ENCODE peak calls at places on chromosome 1, in eight cellular contexts. One of them, this sample, is unnamed.

GRCh38 chr1:188706742-188707141 is 1770.9 kb downstream of the BRINP3 start:
- DNase-seq in mucosa of descending colon: no peak
- DNase-seq in ovary: no peak
- DNase-seq in astrocyte of the spinal cord: peak
- DNase-seq in AG10803: no peak
- DNase-seq in PC-3: peak
- DNase-seq in uterus: no peak
- DNase-seq in adrenal gland: no peak
- DNase-seq in this sample: peak

GRCh38 chr1:186655877-186656276 is 24.3 kb downstream of the PTGS2 start:
- DNase-seq in ovary: no peak
- DNase-seq in astrocyte of the spinal cord: no peak
- DNase-seq in mucosa of descending colon: no peak
- DNase-seq in AG10803: no peak
- DNase-seq in adrenal gland: no peak
- DNase-seq in PC-3: peak
- DNase-seq in uterus: no peak
- DNase-seq in this sample: no peak

GRCh38 chr1:47194314-47194713 is 4.5 kb upstream of the PDZK1IP1 start:
- DNase-seq in adrenal gland: peak
- DNase-seq in astrocyte of the spinal cord: no peak
- DNase-seq in mucosa of descending colon: no peak
- DNase-seq in AG10803: no peak
- DNase-seq in ovary: no peak
- DNase-seq in PC-3: no peak
- DNase-seq in uterus: no peak
- DNase-seq in this sample: no peak

GRCh38 chr1:41238311-41239094 is 3.6 kb downstream of the SCMH1 start:
- DNase-seq in astrocyte of the spinal cord: peak
- DNase-seq in AG10803: no peak
- DNase-seq in PC-3: peak
- DNase-seq in mucosa of descending colon: no peak
- DNase-seq in adrenal gland: no peak
- DNase-seq in uterus: no peak
- DNase-seq in ovary: no peak
- DNase-seq in this sample: no peak

GRCh38 chr1:241828576-241828975 is 19.4 kb upstream of the EXO1 start:
- DNase-seq in uterus: no peak
- DNase-seq in PC-3: peak
- DNase-seq in mucosa of descending colon: no peak
- DNase-seq in ovary: peak
- DNase-seq in astrocyte of the spinal cord: no peak
- DNase-seq in AG10803: peak
- DNase-seq in adrenal gland: no peak
- DNase-seq in this sample: no peak

GRCh38 chr1:13757693-13758092 is 57.7 kb downstream of the PRDM2 start:
- DNase-seq in uterus: no peak
- DNase-seq in astrocyte of the spinal cord: no peak
- DNase-seq in PC-3: peak
- DNase-seq in ovary: no peak
- DNase-seq in adrenal gland: no peak
- DNase-seq in mucosa of descending colon: no peak
- DNase-seq in AG10803: no peak
- DNase-seq in this sample: no peak

GRCh38 chr1:168606096-168606495 is 29.7 kb downstream of the XCL1 start:
- DNase-seq in ovary: no peak
- DNase-seq in astrocyte of the spinal cord: no peak
- DNase-seq in uterus: no peak
- DNase-seq in PC-3: peak
- DNase-seq in adrenal gland: no peak
- DNase-seq in AG10803: no peak
- DNase-seq in mucosa of descending colon: no peak
- DNase-seq in this sample: no peak

GRCh38 chr1:208332774-208333126 is 88.6 kb upstream of the PLXNA2 start:
- DNase-seq in mucosa of descending colon: no peak
- DNase-seq in PC-3: no peak
- DNase-seq in uterus: no peak
- DNase-seq in adrenal gland: peak
- DNase-seq in ovary: no peak
- DNase-seq in AG10803: no peak
- DNase-seq in astrocyte of the spinal cord: no peak
- DNase-seq in this sample: no peak

GRCh38 chr1:67836769-67837168 is 3.5 kb upstream of the GNG12 start:
- DNase-seq in AG10803: no peak
- DNase-seq in astrocyte of the spinal cord: no peak
- DNase-seq in mucosa of descending colon: no peak
- DNase-seq in adrenal gland: no peak
- DNase-seq in ovary: no peak
- DNase-seq in PC-3: no peak
- DNase-seq in uterus: no peak
- DNase-seq in this sample: no peak

GRCh38 chr1:61123321-61123720 is 41.0 kb downstream of the NFIA start:
- DNase-seq in astrocyte of the spinal cord: no peak
- DNase-seq in mucosa of descending colon: no peak
- DNase-seq in uterus: no peak
- DNase-seq in PC-3: no peak
- DNase-seq in adrenal gland: no peak
- DNase-seq in AG10803: no peak
- DNase-seq in ovary: no peak
- DNase-seq in this sample: no peak

GRCh38 chr1:121516279-121516967 is 331.6 kb downstream of the SRGAP2C start:
- DNase-seq in adrenal gland: peak
- DNase-seq in PC-3: no peak
- DNase-seq in mucosa of descending colon: peak
- DNase-seq in ovary: no peak
- DNase-seq in AG10803: no peak
- DNase-seq in uterus: no peak
- DNase-seq in astrocyte of the spinal cord: no peak
- DNase-seq in this sample: no peak

GRCh38 chr1:151908228-151908691 is 1.1 kb downstream of the THEM4 start:
- DNase-seq in adrenal gland: no peak
- DNase-seq in uterus: no peak
- DNase-seq in astrocyte of the spinal cord: no peak
- DNase-seq in ovary: no peak
- DNase-seq in AG10803: no peak
- DNase-seq in PC-3: peak
- DNase-seq in mucosa of descending colon: no peak
- DNase-seq in this sample: no peak

GRCh38 chr1:11563560-11564069 is 84.7 kb downstream of the DISP3 start:
- DNase-seq in astrocyte of the spinal cord: no peak
- DNase-seq in uterus: no peak
- DNase-seq in AG10803: no peak
- DNase-seq in adrenal gland: no peak
- DNase-seq in ovary: no peak
- DNase-seq in PC-3: no peak
- DNase-seq in mucosa of descending colon: no peak
- DNase-seq in this sample: no peak

GRCh38 chr1:115432061-115432460 is 94.0 kb upstream of the NGF start:
- DNase-seq in mucosa of descending colon: no peak
- DNase-seq in PC-3: peak
- DNase-seq in ovary: no peak
- DNase-seq in astrocyte of the spinal cord: no peak
- DNase-seq in AG10803: peak
- DNase-seq in uterus: no peak
- DNase-seq in adrenal gland: no peak
- DNase-seq in this sample: no peak

GRCh38 chr1:3357526-3358297 is 96.8 kb upstream of the ARHGEF16 start:
- DNase-seq in astrocyte of the spinal cord: no peak
- DNase-seq in mucosa of descending colon: no peak
- DNase-seq in AG10803: no peak
- DNase-seq in PC-3: no peak
- DNase-seq in ovary: no peak
- DNase-seq in adrenal gland: no peak
- DNase-seq in uterus: no peak
- DNase-seq in this sample: no peak

GRCh38 chr1:159222987-159223386 is 18.3 kb downstream of the ACKR1 start:
- DNase-seq in PC-3: peak
- DNase-seq in astrocyte of the spinal cord: no peak
- DNase-seq in adrenal gland: no peak
- DNase-seq in AG10803: no peak
- DNase-seq in mucosa of descending colon: no peak
- DNase-seq in ovary: no peak
- DNase-seq in uterus: no peak
- DNase-seq in this sample: no peak

DNA sequence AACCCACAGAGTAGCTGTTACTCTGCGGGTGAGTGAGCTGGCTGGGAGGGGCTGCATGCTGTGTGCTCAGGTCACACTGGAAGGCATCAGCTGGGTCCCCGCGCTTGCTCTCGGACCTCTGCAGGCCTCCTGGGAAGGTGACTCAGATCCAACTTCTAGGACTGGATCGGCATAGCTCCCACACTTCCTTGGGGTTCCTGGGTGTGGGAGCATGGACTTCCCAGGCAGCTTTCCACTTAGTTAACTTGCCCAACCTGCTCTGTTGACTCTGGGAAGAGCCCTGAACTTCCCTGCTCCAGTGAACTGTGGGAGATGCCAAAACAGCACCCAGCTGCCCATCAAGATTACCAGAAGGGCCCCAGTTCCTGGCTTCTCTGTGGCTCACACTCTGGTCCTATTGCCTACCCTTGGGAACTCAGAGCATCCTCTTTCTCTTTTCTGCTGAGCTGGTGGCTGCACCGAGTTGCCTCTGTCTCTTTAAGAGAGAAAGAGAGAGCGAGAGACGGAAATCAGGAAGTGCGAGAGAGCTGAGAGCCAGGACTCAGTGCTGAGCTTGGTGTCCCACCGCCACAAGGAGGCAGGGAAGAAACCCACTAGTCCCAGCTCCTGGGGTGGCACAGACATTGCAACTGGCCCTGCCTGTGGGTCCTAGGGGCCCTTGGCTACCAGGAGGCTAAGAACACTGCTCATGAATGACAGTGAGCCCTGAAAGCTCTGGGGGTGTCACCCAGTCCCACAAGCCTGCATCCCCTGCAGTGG is at the start of gene IKBKE:
- DNase-seq in AG10803: peak
- DNase-seq in ovary: no peak
- DNase-seq in astrocyte of the spinal cord: peak
- DNase-seq in PC-3: peak
- DNase-seq in adrenal gland: peak
- DNase-seq in mucosa of descending colon: peak
- DNase-seq in uterus: no peak
- DNase-seq in this sample: peak
- TF ChIP-seq CTCF in AG10803: peak
- TF ChIP-seq CTCF in ovary: no peak
- TF ChIP-seq CTCF in astrocyte of the spinal cord: peak
- TF ChIP-seq CTCF in PC-3: peak
- TF ChIP-seq CTCF in adrenal gland: no peak
- TF ChIP-seq CTCF in mucosa of descending colon: no peak
- TF ChIP-seq CTCF in uterus: peak
- TF ChIP-seq CTCF in this sample: peak

GRCh38 chr1:243513726-243514491 is 258.1 kb downstream of the SDCCAG8 start:
- DNase-seq in mucosa of descending colon: no peak
- DNase-seq in uterus: no peak
- DNase-seq in PC-3: peak
- DNase-seq in AG10803: peak
- DNase-seq in ovary: no peak
- DNase-seq in astrocyte of the spinal cord: peak
- DNase-seq in adrenal gland: no peak
- DNase-seq in this sample: no peak
- H3K4me3 ChIP-seq in mucosa of descending colon: no peak
- H3K4me3 ChIP-seq in uterus: no peak
- H3K4me3 ChIP-seq in PC-3: no peak
- H3K4me3 ChIP-seq in AG10803: no peak
- H3K4me3 ChIP-seq in ovary: no peak
- H3K4me3 ChIP-seq in astrocyte of the spinal cord: no peak
- H3K4me3 ChIP-seq in adrenal gland: no peak
- H3K4me3 ChIP-seq in this sample: no peak

DNA sequence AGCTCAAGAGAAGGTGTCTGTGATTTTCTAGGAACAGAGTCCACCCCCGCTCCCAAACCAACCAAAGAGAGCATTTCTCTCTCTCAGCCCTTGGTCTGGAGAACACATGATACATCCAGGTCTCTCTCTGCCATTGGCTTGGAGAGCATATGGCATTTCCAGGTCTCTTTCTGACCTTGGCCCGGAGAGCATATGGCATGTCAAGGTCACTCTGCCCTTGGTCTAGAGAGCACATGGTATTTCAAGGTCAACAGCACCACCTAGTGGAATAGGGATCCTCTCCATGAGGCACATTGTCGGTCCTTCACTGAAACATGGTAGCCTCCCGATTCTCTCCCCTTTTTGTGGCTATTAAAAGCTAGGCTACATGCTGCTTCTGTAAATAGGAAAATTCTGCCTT is 437.7 kb upstream of the OLFM3 start:
- DNase-seq in PC-3: peak
- DNase-seq in adrenal gland: no peak
- DNase-seq in AG10803: no peak
- DNase-seq in mucosa of descending colon: no peak
- DNase-seq in uterus: no peak
- DNase-seq in astrocyte of the spinal cord: no peak
- DNase-seq in ovary: no peak
- DNase-seq in this sample: no peak
- TF ChIP-seq CTCF in PC-3: peak
- TF ChIP-seq CTCF in adrenal gland: no peak
- TF ChIP-seq CTCF in AG10803: peak
- TF ChIP-seq CTCF in mucosa of descending colon: no peak
- TF ChIP-seq CTCF in uterus: no peak
- TF ChIP-seq CTCF in astrocyte of the spinal cord: peak
- TF ChIP-seq CTCF in ovary: no peak
- TF ChIP-seq CTCF in this sample: peak

GRCh38 chr1:213491468-213491867 is 440.4 kb downstream of the RPS6KC1 start:
- DNase-seq in adrenal gland: no peak
- DNase-seq in mucosa of descending colon: no peak
- DNase-seq in PC-3: no peak
- DNase-seq in astrocyte of the spinal cord: no peak
- DNase-seq in uterus: no peak
- DNase-seq in AG10803: no peak
- DNase-seq in ovary: no peak
- DNase-seq in this sample: no peak

GRCh38 chr1:213486488-213486887 is 435.4 kb downstream of the RPS6KC1 start:
- DNase-seq in PC-3: no peak
- DNase-seq in uterus: no peak
- DNase-seq in adrenal gland: no peak
- DNase-seq in ovary: no peak
- DNase-seq in astrocyte of the spinal cord: no peak
- DNase-seq in mucosa of descending colon: no peak
- DNase-seq in AG10803: no peak
- DNase-seq in this sample: no peak

DNA sequence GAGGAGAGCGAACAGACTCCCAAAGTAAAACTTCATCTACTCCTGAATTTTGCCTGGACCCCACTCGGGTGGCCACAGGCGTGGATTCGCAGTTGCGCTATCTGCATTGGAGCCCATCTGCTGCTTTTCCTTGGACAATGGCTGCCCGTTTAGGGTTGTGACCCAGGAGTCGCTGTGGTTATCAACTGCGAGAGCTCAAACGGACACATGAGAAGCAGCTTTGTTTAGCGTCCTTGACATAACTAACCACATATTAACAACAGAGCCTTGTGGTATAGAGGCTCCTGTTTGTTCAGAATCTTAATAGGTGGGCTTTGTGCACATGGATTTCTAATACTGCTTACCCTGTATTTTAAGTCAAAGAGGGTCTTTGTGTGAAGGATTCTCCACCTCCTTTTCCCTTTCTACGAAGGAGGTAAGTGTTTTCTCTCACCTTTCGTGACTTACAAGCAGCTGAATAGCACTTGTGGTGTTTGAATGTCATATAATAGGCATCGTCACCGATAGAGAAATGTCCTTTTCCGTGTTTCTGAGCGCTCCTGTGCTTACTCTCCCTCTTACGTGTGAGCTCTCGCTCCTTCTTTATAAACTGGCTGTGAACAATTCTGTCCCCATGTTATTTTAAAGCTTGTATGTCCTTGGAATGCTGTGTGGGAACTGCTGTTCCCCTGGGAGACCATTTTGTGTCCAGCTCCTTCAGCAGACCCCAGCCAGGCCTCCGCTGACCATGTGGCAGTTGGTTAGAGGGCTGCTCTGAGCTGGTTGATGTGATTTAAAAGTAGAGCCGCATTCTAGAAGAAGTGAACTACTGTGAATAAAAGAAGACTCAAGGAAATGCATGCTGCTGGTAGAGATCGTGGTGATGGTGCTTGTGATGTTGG is 441.4 kb downstream of the RPS6KC1 start:
- DNase-seq in AG10803: no peak
- DNase-seq in astrocyte of the spinal cord: no peak
- DNase-seq in mucosa of descending colon: no peak
- DNase-seq in uterus: no peak
- DNase-seq in adrenal gland: no peak
- DNase-seq in ovary: no peak
- DNase-seq in PC-3: no peak
- DNase-seq in this sample: no peak
- H3K4me3 ChIP-seq in AG10803: no peak
- H3K4me3 ChIP-seq in astrocyte of the spinal cord: no peak
- H3K4me3 ChIP-seq in mucosa of descending colon: no peak
- H3K4me3 ChIP-seq in uterus: no peak
- H3K4me3 ChIP-seq in adrenal gland: no peak
- H3K4me3 ChIP-seq in ovary: no peak
- H3K4me3 ChIP-seq in PC-3: no peak
- H3K4me3 ChIP-seq in this sample: no peak